ENCODE peak calls at places on chromosome 10, in four cellular contexts. One of them, this sample, is unnamed.

GRCh38 chr10:63123963-63124362 is 9.2 kb upstream of the NRBF2 start:
- DNase-seq in NCI-H1092: no peak
- DNase-seq in HTR-8/SVneo: no peak
- DNase-seq in HEK293T: no peak
- DNase-seq in this sample: no peak

GRCh38 chr10:49365675-49366415 is 30.0 kb downstream of the DRGX start:
- DNase-seq in HEK293T: no peak
- DNase-seq in HTR-8/SVneo: no peak
- DNase-seq in NCI-H1092: no peak
- DNase-seq in this sample: no peak

GRCh38 chr10:17075510-17075909 is 54.1 kb downstream of the CUBN start:
- DNase-seq in NCI-H1092: no peak
- DNase-seq in HTR-8/SVneo: no peak
- DNase-seq in HEK293T: no peak
- DNase-seq in this sample: peak

GRCh38 chr10:121032460-121032859 is 181.3 kb downstream of the WDR11 start:
- DNase-seq in NCI-H1092: no peak
- DNase-seq in HTR-8/SVneo: no peak
- DNase-seq in HEK293T: no peak
- DNase-seq in this sample: no peak

GRCh38 chr10:109993551-109993950 is 14.2 kb upstream of the ADD3 start:
- DNase-seq in HEK293T: no peak
- DNase-seq in HTR-8/SVneo: no peak
- DNase-seq in NCI-H1092: no peak
- DNase-seq in this sample: no peak

GRCh38 chr10:89531359-89531758 is 4.0 kb downstream of the SLC16A12 start:
- DNase-seq in NCI-H1092: no peak
- DNase-seq in HEK293T: no peak
- DNase-seq in HTR-8/SVneo: no peak
- DNase-seq in this sample: no peak

GRCh38 chr10:32150532-32151101 is 94.4 kb upstream of the KIF5B start:
- DNase-seq in NCI-H1092: no peak
- DNase-seq in HTR-8/SVneo: no peak
- DNase-seq in HEK293T: no peak
- DNase-seq in this sample: no peak

GRCh38 chr10:126425473-126426065 is 37.3 kb upstream of the ADAM12 start:
- DNase-seq in HEK293T: no peak
- DNase-seq in HTR-8/SVneo: no peak
- DNase-seq in NCI-H1092: no peak
- DNase-seq in this sample: no peak

GRCh38 chr10:104690081-104690480 is 49.0 kb downstream of the SORCS3 start:
- DNase-seq in HTR-8/SVneo: no peak
- DNase-seq in HEK293T: no peak
- DNase-seq in NCI-H1092: no peak
- DNase-seq in this sample: no peak

GRCh38 chr10:20276127-20276979 is 460.1 kb downstream of the PLXDC2 start:
- DNase-seq in HTR-8/SVneo: no peak
- DNase-seq in NCI-H1092: no peak
- DNase-seq in HEK293T: no peak
- DNase-seq in this sample: no peak

GRCh38 chr10:44233561-44234470 is 151.1 kb downstream of the CXCL12 start:
- DNase-seq in HEK293T: no peak
- DNase-seq in NCI-H1092: no peak
- DNase-seq in HTR-8/SVneo: no peak
- DNase-seq in this sample: no peak

GRCh38 chr10:122286872-122287271 is 15.8 kb downstream of the BTBD16 start:
- DNase-seq in HTR-8/SVneo: no peak
- DNase-seq in HEK293T: peak
- DNase-seq in NCI-H1092: no peak
- DNase-seq in this sample: no peak

GRCh38 chr10:49178489-49179471 is 9.4 kb downstream of the TMEM273 start:
- DNase-seq in HTR-8/SVneo: no peak
- DNase-seq in HEK293T: no peak
- DNase-seq in NCI-H1092: no peak
- DNase-seq in this sample: no peak

GRCh38 chr10:29955308-29955935 is 104.0 kb downstream of the JCAD start:
- DNase-seq in HTR-8/SVneo: no peak
- DNase-seq in NCI-H1092: no peak
- DNase-seq in HEK293T: no peak
- DNase-seq in this sample: no peak

GRCh38 chr10:14635049-14635710 is 139.5 kb downstream of the FAM107B start:
- DNase-seq in NCI-H1092: no peak
- DNase-seq in HTR-8/SVneo: no peak
- DNase-seq in HEK293T: no peak
- DNase-seq in this sample: no peak

GRCh38 chr10:96261930-96262329 is 9.4 kb downstream of the BLNK start:
- DNase-seq in HTR-8/SVneo: no peak
- DNase-seq in NCI-H1092: no peak
- DNase-seq in HEK293T: no peak
- DNase-seq in this sample: no peak

GRCh38 chr10:98414578-98414931 is 427 bp downstream of the PYROXD2 start:
- DNase-seq in NCI-H1092: no peak
- DNase-seq in HEK293T: no peak
- DNase-seq in HTR-8/SVneo: no peak
- DNase-seq in this sample: no peak

GRCh38 chr10:119817991-119818888 is 54.4 kb downstream of the MCMBP start:
- DNase-seq in HTR-8/SVneo: no peak
- DNase-seq in HEK293T: no peak
- DNase-seq in NCI-H1092: no peak
- DNase-seq in this sample: no peak

GRCh38 chr10:133142523-133143199 is 17.4 kb upstream of the KNDC1 start:
- DNase-seq in NCI-H1092: no peak
- DNase-seq in HTR-8/SVneo: no peak
- DNase-seq in HEK293T: no peak
- DNase-seq in this sample: no peak

GRCh38 chr10:70232859-70233108 is 445 bp downstream of the PPA1 start:
- DNase-seq in HTR-8/SVneo: no peak
- DNase-seq in NCI-H1092: no peak
- DNase-seq in HEK293T: no peak
- DNase-seq in this sample: no peak

GRCh38 chr10:31004611-31005193 is 27.0 kb downstream of the ZNF438 start:
- DNase-seq in HTR-8/SVneo: no peak
- DNase-seq in HEK293T: no peak
- DNase-seq in NCI-H1092: no peak
- DNase-seq in this sample: no peak

GRCh38 chr10:114233432-114233831 is 5.6 kb upstream of the VWA2 start:
- DNase-seq in HTR-8/SVneo: no peak
- DNase-seq in HEK293T: no peak
- DNase-seq in NCI-H1092: no peak
- DNase-seq in this sample: no peak

GRCh38 chr10:86648706-86649426 is 5.5 kb upstream of the OPN4 start:
- DNase-seq in HEK293T: no peak
- DNase-seq in NCI-H1092: no peak
- DNase-seq in HTR-8/SVneo: peak
- DNase-seq in this sample: peak

GRCh38 chr10:120456143-120456625 is 843 bp upstream of the PLPP4 start:
- DNase-seq in HTR-8/SVneo: no peak
- DNase-seq in HEK293T: no peak
- DNase-seq in NCI-H1092: no peak
- DNase-seq in this sample: no peak

GRCh38 chr10:33084388-33084896 is 126.4 kb upstream of the ITGB1 start:
- DNase-seq in HTR-8/SVneo: no peak
- DNase-seq in HEK293T: no peak
- DNase-seq in NCI-H1092: no peak
- DNase-seq in this sample: no peak

GRCh38 chr10:70169011-70169410 is 1.3 kb downstream of the SAR1A start:
- DNase-seq in NCI-H1092: no peak
- DNase-seq in HEK293T: no peak
- DNase-seq in HTR-8/SVneo: no peak
- DNase-seq in this sample: no peak

GRCh38 chr10:132929953-132930640 is 12.3 kb downstream of the CFAP46 start:
- DNase-seq in NCI-H1092: no peak
- DNase-seq in HTR-8/SVneo: no peak
- DNase-seq in HEK293T: no peak
- DNase-seq in this sample: no peak

GRCh38 chr10:61271127-61271780 is 181.9 kb downstream of the TMEM26 start:
- DNase-seq in HEK293T: no peak
- DNase-seq in HTR-8/SVneo: peak
- DNase-seq in NCI-H1092: no peak
- DNase-seq in this sample: peak

GRCh38 chr10:17200035-17200884 is 1.2 kb downstream of the TRDMT1 start:
- DNase-seq in HEK293T: no peak
- DNase-seq in HTR-8/SVneo: no peak
- DNase-seq in NCI-H1092: no peak
- DNase-seq in this sample: no peak

GRCh38 chr10:91709394-91709798 is 76.5 kb upstream of the PPP1R3C start:
- DNase-seq in NCI-H1092: no peak
- DNase-seq in HTR-8/SVneo: no peak
- DNase-seq in HEK293T: no peak
- DNase-seq in this sample: no peak

GRCh38 chr10:110568055-110568735 is 700 bp downstream of the SMC3 start:
- DNase-seq in HEK293T: peak
- DNase-seq in NCI-H1092: peak
- DNase-seq in HTR-8/SVneo: peak
- DNase-seq in this sample: peak

GRCh38 chr10:113576853-113577252 is 24.0 kb downstream of the HABP2 start:
- DNase-seq in NCI-H1092: no peak
- DNase-seq in HTR-8/SVneo: no peak
- DNase-seq in HEK293T: peak
- DNase-seq in this sample: no peak

GRCh38 chr10:3151889-3152565 is 20.6 kb downstream of the PITRM1 start:
- DNase-seq in HTR-8/SVneo: no peak
- DNase-seq in HEK293T: no peak
- DNase-seq in NCI-H1092: no peak
- DNase-seq in this sample: no peak

GRCh38 chr10:76946268-76946667 is 691.3 kb downstream of the KCNMA1 start:
- DNase-seq in HTR-8/SVneo: no peak
- DNase-seq in HEK293T: no peak
- DNase-seq in NCI-H1092: no peak
- DNase-seq in this sample: no peak

GRCh38 chr10:13813540-13813939 is 226.8 kb downstream of the PRPF18 start:
- DNase-seq in HEK293T: no peak
- DNase-seq in HTR-8/SVneo: no peak
- DNase-seq in NCI-H1092: no peak
- DNase-seq in this sample: no peak

GRCh38 chr10:95233377-95234034 is 39.5 kb downstream of the ACSM6 start:
- DNase-seq in HTR-8/SVneo: no peak
- DNase-seq in HEK293T: no peak
- DNase-seq in NCI-H1092: no peak
- DNase-seq in this sample: no peak

GRCh38 chr10:92972066-92972870 is 88.3 kb upstream of the CYP26C1 start:
- DNase-seq in HTR-8/SVneo: peak
- DNase-seq in HEK293T: no peak
- DNase-seq in NCI-H1092: no peak
- DNase-seq in this sample: peak

GRCh38 chr10:7635431-7636125 is 31.2 kb downstream of the ITIH5 start:
- DNase-seq in HTR-8/SVneo: no peak
- DNase-seq in NCI-H1092: no peak
- DNase-seq in HEK293T: no peak
- DNase-seq in this sample: no peak

GRCh38 chr10:75743231-75743864 is 311.9 kb downstream of the LRMDA start:
- DNase-seq in HEK293T: no peak
- DNase-seq in HTR-8/SVneo: no peak
- DNase-seq in NCI-H1092: no peak
- DNase-seq in this sample: no peak

This sample was measured in A549.